ENCODE peak calls at places on chromosomes 12 and 14, in six cellular contexts. One of them, this sample, is unnamed.
A peak's percentile ranks its signal among the peaks of the same experiment; 100 is the strongest.

GRCh38 chr14:44712095-44712822 is 205.2 kb upstream of the FSCB start:
- DNase-seq in thoracic aorta: no peak
- DNase-seq in heart right ventricle: no peak
- DNase-seq in adrenal gland: no peak
- DNase-seq in sigmoid colon: no peak
- DNase-seq in esophagus squamous epithelium: no peak
- DNase-seq in this sample: no peak

GRCh38 chr14:81400202-81400678 is at the start of gene STON2:
- DNase-seq in thoracic aorta: no peak
- DNase-seq in heart right ventricle: no peak
- DNase-seq in adrenal gland: peak; percentile 24
- DNase-seq in sigmoid colon: no peak
- DNase-seq in esophagus squamous epithelium: no peak
- DNase-seq in this sample: no peak

GRCh38 chr12:115623764-115624334 is 653.6 kb downstream of the MED13L start:
- DNase-seq in thoracic aorta: no peak
- DNase-seq in heart right ventricle: peak; percentile 77
- DNase-seq in adrenal gland: no peak
- DNase-seq in sigmoid colon: no peak
- DNase-seq in esophagus squamous epithelium: no peak
- DNase-seq in this sample: no peak

GRCh38 chr12:19014243-19014642 is 115.3 kb upstream of the PLEKHA5 start:
- DNase-seq in thoracic aorta: no peak
- DNase-seq in heart right ventricle: no peak
- DNase-seq in adrenal gland: no peak
- DNase-seq in sigmoid colon: no peak
- DNase-seq in esophagus squamous epithelium: no peak
- DNase-seq in this sample: no peak

GRCh38 chr12:851913-852312 is 97.6 kb downstream of the RAD52 start:
- DNase-seq in thoracic aorta: no peak
- DNase-seq in heart right ventricle: no peak
- DNase-seq in adrenal gland: no peak
- DNase-seq in sigmoid colon: no peak
- DNase-seq in esophagus squamous epithelium: no peak
- DNase-seq in this sample: no peak

GRCh38 chr12:96416033-96416790 is 16.0 kb upstream of the CDK17 start:
- DNase-seq in thoracic aorta: no peak
- DNase-seq in heart right ventricle: no peak
- DNase-seq in adrenal gland: no peak
- DNase-seq in sigmoid colon: no peak
- DNase-seq in esophagus squamous epithelium: no peak
- DNase-seq in this sample: no peak

GRCh38 chr12:15648564-15648963 is 140.6 kb downstream of the EPS8 start:
- DNase-seq in thoracic aorta: no peak
- DNase-seq in heart right ventricle: no peak
- DNase-seq in adrenal gland: no peak
- DNase-seq in sigmoid colon: no peak
- DNase-seq in esophagus squamous epithelium: no peak
- DNase-seq in this sample: no peak

GRCh38 chr14:97138801-97139200 is 341.6 kb downstream of the VRK1 start:
- DNase-seq in thoracic aorta: no peak
- DNase-seq in heart right ventricle: no peak
- DNase-seq in adrenal gland: no peak
- DNase-seq in sigmoid colon: no peak
- DNase-seq in esophagus squamous epithelium: no peak
- DNase-seq in this sample: no peak

GRCh38 chr14:94027566-94028449 is 1.7 kb downstream of the OTUB2 start:
- DNase-seq in thoracic aorta: no peak
- DNase-seq in heart right ventricle: no peak
- DNase-seq in adrenal gland: no peak
- DNase-seq in sigmoid colon: no peak
- DNase-seq in esophagus squamous epithelium: no peak
- DNase-seq in this sample: no peak

GRCh38 chr14:59274991-59275391 is 86.5 kb downstream of the DAAM1 start:
- DNase-seq in thoracic aorta: no peak
- DNase-seq in heart right ventricle: peak; percentile 42
- DNase-seq in adrenal gland: no peak
- DNase-seq in sigmoid colon: no peak
- DNase-seq in esophagus squamous epithelium: no peak
- DNase-seq in this sample: no peak

GRCh38 chr12:124284368-124284767 is 10.5 kb upstream of the RFLNA start:
- DNase-seq in thoracic aorta: no peak
- DNase-seq in heart right ventricle: no peak
- DNase-seq in adrenal gland: no peak
- DNase-seq in sigmoid colon: no peak
- DNase-seq in esophagus squamous epithelium: no peak
- DNase-seq in this sample: no peak

GRCh38 chr14:77310041-77310440 is 10.6 kb downstream of the POMT2 start:
- DNase-seq in thoracic aorta: no peak
- DNase-seq in heart right ventricle: no peak
- DNase-seq in adrenal gland: no peak
- DNase-seq in sigmoid colon: no peak
- DNase-seq in esophagus squamous epithelium: no peak
- DNase-seq in this sample: no peak

GRCh38 chr14:65187421-65188049 is 85.2 kb upstream of the MAX start:
- DNase-seq in thoracic aorta: no peak
- DNase-seq in heart right ventricle: no peak
- DNase-seq in adrenal gland: no peak
- DNase-seq in sigmoid colon: no peak
- DNase-seq in esophagus squamous epithelium: no peak
- DNase-seq in this sample: no peak

GRCh38 chr14:93012516-93013367 is 89.8 kb downstream of the CHGA start:
- DNase-seq in thoracic aorta: no peak
- DNase-seq in heart right ventricle: no peak
- DNase-seq in adrenal gland: no peak
- DNase-seq in sigmoid colon: no peak
- DNase-seq in esophagus squamous epithelium: no peak
- DNase-seq in this sample: no peak

GRCh38 chr12:130710001-130710732 is 5.9 kb downstream of the RIMBP2 start:
- DNase-seq in thoracic aorta: no peak
- DNase-seq in heart right ventricle: no peak
- DNase-seq in adrenal gland: no peak
- DNase-seq in sigmoid colon: no peak
- DNase-seq in esophagus squamous epithelium: no peak
- DNase-seq in this sample: no peak

GRCh38 chr12:122903704-122904034 is 7.7 kb upstream of the VPS37B start:
- DNase-seq in thoracic aorta: no peak
- DNase-seq in heart right ventricle: no peak
- DNase-seq in adrenal gland: no peak
- DNase-seq in sigmoid colon: no peak
- DNase-seq in esophagus squamous epithelium: no peak
- DNase-seq in this sample: no peak
- H3K4me3 ChIP-seq in thoracic aorta: no peak overlapping the region
- H3K4me3 ChIP-seq in heart right ventricle: no peak overlapping the region
- H3K4me3 ChIP-seq in adrenal gland: no peak overlapping the region
- H3K4me3 ChIP-seq in sigmoid colon: no peak overlapping the region
- H3K4me3 ChIP-seq in esophagus squamous epithelium: no peak overlapping the region
- H3K4me3 ChIP-seq in this sample: no peak overlapping the region

DNA sequence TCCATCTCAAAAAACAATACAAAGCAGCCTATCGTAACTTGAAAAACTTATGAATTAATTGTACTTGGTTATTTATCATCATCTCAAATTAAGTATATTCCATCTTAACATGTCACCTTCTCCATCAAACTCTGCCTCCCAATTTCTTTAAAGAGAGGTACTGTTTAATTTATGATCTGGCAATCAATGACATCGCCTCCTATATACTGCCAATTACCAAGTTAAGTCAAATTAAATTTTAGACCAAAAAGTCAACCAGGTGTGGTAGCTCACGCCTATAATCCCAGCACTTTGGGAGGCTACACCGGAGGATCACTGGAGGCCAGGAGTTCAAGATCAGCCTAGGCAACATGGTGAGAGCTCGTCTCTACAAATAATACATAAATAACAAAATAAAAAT is 37.7 kb downstream of the HECTD1 start:
- DNase-seq in thoracic aorta: no peak
- DNase-seq in heart right ventricle: no peak
- DNase-seq in adrenal gland: no peak
- DNase-seq in sigmoid colon: no peak
- DNase-seq in esophagus squamous epithelium: no peak
- DNase-seq in this sample: no peak
- H3K27ac ChIP-seq in thoracic aorta: no peak overlapping the region
- H3K27ac ChIP-seq in heart right ventricle: no peak overlapping the region
- H3K27ac ChIP-seq in adrenal gland: no peak overlapping the region
- H3K27ac ChIP-seq in sigmoid colon: no peak overlapping the region
- H3K27ac ChIP-seq in esophagus squamous epithelium: no peak overlapping the region
- H3K27ac ChIP-seq in this sample: no peak overlapping the region

GRCh38 chr12:128365032-128365431 is 98.1 kb downstream of the TMEM132C start:
- DNase-seq in thoracic aorta: no peak
- DNase-seq in heart right ventricle: no peak
- DNase-seq in adrenal gland: no peak
- DNase-seq in sigmoid colon: no peak
- DNase-seq in esophagus squamous epithelium: no peak
- DNase-seq in this sample: no peak

GRCh38 chr12:128367961-128368360 is 101.0 kb downstream of the TMEM132C start:
- DNase-seq in thoracic aorta: no peak
- DNase-seq in heart right ventricle: no peak
- DNase-seq in adrenal gland: no peak
- DNase-seq in sigmoid colon: no peak
- DNase-seq in esophagus squamous epithelium: no peak
- DNase-seq in this sample: no peak

DNA sequence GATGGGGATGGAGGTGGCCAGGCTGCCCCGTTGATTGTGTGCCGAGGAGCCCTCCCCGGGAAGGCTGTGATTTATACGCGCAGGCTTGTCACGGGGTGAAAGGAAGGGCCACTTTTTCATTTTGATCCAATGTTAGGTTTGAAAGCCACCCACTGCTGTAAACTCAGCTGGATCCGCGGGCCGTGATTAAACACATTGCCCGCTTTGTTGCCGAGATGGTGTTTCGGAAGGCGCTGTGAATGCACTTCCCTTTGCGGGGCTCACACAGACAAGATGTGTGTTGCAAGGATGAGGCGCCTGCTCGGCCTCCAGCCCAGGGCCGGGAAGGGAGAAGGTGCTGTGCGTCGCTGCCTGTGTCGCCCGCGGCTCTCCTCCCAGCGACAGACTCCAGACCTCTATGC is 98.9 kb downstream of the TMEM132C start:
- DNase-seq in thoracic aorta: no peak
- DNase-seq in heart right ventricle: no peak
- DNase-seq in adrenal gland: no peak
- DNase-seq in sigmoid colon: peak; percentile 72
- DNase-seq in esophagus squamous epithelium: no peak
- DNase-seq in this sample: no peak
- H3K4me3 ChIP-seq in thoracic aorta: peak overlapping the region; percentile 62
- H3K4me3 ChIP-seq in heart right ventricle: peak overlapping the region; percentile 49
- H3K4me3 ChIP-seq in adrenal gland: peak overlapping the region; percentile 51
- H3K4me3 ChIP-seq in sigmoid colon: peak overlapping the region; percentile 37
- H3K4me3 ChIP-seq in esophagus squamous epithelium: peak overlapping the region; percentile 58
- H3K4me3 ChIP-seq in this sample: no peak overlapping the region

GRCh38 chr14:99511421-99512109 is 30.4 kb downstream of the CCNK start:
- DNase-seq in thoracic aorta: no peak
- DNase-seq in heart right ventricle: no peak
- DNase-seq in adrenal gland: no peak
- DNase-seq in sigmoid colon: peak; percentile 78
- DNase-seq in esophagus squamous epithelium: no peak
- DNase-seq in this sample: peak; percentile 63
- H3K27ac ChIP-seq in thoracic aorta: no peak overlapping the region
- H3K27ac ChIP-seq in heart right ventricle: no peak overlapping the region
- H3K27ac ChIP-seq in adrenal gland: peak overlapping the region; percentile 34
- H3K27ac ChIP-seq in sigmoid colon: peak overlapping the region; percentile 86
- H3K27ac ChIP-seq in esophagus squamous epithelium: peak overlapping the region; percentile 20
- H3K27ac ChIP-seq in this sample: peak overlapping the region; percentile 34

DNA sequence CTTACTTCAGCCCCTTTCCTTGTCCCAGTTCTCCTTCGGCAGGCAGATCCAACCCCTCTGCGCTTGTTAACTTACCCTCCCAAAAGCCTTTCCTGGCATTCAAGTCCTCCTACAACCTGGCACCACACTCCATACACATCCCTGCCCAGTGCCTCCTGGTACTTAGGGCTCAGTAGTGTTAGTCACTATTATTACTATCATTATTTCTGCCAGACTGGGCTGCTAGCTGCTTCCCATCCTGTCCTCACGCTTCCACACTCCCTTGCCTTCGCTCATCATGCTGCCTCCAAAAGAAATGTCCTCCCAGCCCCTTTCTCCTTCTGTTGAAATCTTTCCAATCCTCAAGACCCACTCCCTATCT is 1.6 kb upstream of the HDAC7 start:
- DNase-seq in thoracic aorta: no peak
- DNase-seq in heart right ventricle: no peak
- DNase-seq in adrenal gland: no peak
- DNase-seq in sigmoid colon: no peak
- DNase-seq in esophagus squamous epithelium: no peak
- DNase-seq in this sample: no peak
- H3K4me3 ChIP-seq in thoracic aorta: peak overlapping the region; percentile 90
- H3K4me3 ChIP-seq in heart right ventricle: no peak overlapping the region
- H3K4me3 ChIP-seq in adrenal gland: peak overlapping the region; percentile 96
- H3K4me3 ChIP-seq in sigmoid colon: no peak overlapping the region
- H3K4me3 ChIP-seq in esophagus squamous epithelium: peak overlapping the region; percentile 95
- H3K4me3 ChIP-seq in this sample: no peak overlapping the region

DNA sequence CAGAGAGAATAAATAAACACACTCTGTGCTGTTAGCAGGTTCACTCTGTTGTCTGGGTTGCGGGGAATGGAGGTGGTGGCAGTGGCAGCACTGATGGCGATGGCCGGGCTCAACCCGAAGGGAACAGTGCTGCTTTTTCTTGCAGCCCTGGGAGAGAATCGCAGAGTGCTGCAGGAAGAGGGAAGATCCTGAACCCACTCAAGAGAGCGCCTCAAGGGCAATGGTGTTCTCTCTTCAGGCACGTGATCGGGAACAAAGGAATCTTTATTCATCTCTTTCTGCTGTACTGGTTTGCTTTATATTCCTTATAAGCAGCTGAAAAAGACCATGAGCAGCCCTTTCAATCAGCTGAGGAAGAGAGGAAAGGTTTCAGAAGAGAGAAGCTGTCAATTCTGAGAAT is 142.4 kb downstream of the PHLDA1 start:
- DNase-seq in thoracic aorta: no peak
- DNase-seq in heart right ventricle: no peak
- DNase-seq in adrenal gland: no peak
- DNase-seq in sigmoid colon: no peak
- DNase-seq in esophagus squamous epithelium: no peak
- DNase-seq in this sample: peak; percentile 19
- H3K27ac ChIP-seq in thoracic aorta: no peak overlapping the region
- H3K27ac ChIP-seq in heart right ventricle: no peak overlapping the region
- H3K27ac ChIP-seq in adrenal gland: no peak overlapping the region
- H3K27ac ChIP-seq in sigmoid colon: no peak overlapping the region
- H3K27ac ChIP-seq in esophagus squamous epithelium: no peak overlapping the region
- H3K27ac ChIP-seq in this sample: no peak overlapping the region

DNA sequence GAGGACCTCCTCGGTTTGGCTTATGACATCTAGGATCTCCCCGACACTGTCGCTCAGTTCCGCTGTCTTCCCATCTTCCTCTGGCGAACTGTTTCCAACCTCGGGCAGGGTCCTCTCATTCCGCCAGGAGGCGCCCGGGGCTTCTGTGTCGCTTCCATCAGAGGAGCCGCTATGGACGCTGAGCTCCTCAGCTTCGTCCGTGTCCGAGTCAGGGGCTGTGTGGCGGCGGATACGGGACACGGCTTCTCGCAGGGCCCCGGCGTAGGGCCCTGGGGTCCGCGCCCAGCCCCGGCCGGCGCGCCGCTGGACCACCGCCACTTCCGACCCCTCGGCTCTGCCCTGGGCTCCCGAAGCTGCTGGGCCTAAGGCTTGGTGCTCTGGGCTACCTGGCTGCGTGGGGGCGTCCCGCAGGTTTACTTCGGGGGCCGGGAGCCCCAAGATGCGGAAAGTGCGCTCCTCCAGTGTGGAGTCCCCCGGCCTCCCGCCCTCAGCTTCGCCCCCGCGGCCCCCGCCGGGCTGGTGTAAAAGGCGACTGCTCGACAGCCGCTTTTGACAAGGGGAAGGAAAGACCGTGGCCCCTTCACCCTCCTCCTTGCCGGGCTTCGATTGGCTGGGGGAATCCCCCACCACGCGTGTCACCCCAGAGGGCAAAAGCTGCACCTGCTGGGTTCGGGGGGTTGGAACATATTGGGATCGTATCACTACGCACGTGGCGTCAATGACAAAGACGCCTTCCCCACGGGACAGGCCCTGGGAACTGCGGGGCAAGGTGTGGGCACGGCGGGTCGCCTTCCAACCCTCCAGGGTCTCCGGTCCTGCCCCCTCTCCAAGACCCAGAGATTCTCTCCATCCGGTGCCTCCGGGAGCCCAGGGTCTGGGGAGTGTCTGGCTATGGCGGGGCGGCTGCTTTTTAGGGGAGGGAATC is 2.1 kb downstream of the DDN start:
- DNase-seq in thoracic aorta: no peak
- DNase-seq in heart right ventricle: peak; percentile 78
- DNase-seq in adrenal gland: peak; percentile 70
- DNase-seq in sigmoid colon: peak; percentile 87
- DNase-seq in esophagus squamous epithelium: no peak
- DNase-seq in this sample: peak; percentile 76
- H3K4me3 ChIP-seq in thoracic aorta: peak overlapping the region; percentile 68
- H3K4me3 ChIP-seq in heart right ventricle: peak overlapping the region; percentile 56
- H3K4me3 ChIP-seq in adrenal gland: peak overlapping the region; percentile 51
- H3K4me3 ChIP-seq in sigmoid colon: peak overlapping the region; percentile 37
- H3K4me3 ChIP-seq in esophagus squamous epithelium: peak overlapping the region; percentile 66
- H3K4me3 ChIP-seq in this sample: no peak overlapping the region